ENCODE peak calls at places on chromosomes 13 and 19, in eight cellular contexts. Y is NCI-H1092 treated with DMSO at 0.1 percent for 48 hours; B is activated T-cell treated with anti-CD3 and anti-CD28 coated beads, Interleukin-2, amount 50 U/mL, for 72 hours; V is mesendoderm; I is dermis microvascular lymphatic vessel endothelial cell; W is sciatic nerve; K is GM13976; O is CD4-positive, alpha-beta memory T cell. Z is an unnamed sample.

GRCh38 chr19:42683917-42684513 is 56.3 kb downstream of the PSG3 start:
- DNase-seq in Y (no peak), B (peak; percentile 40), V (peak; percentile 21), I (peak; percentile 16), W (no peak), K (no peak), O (no peak), Z (no peak)

GRCh38 chr13:101289764-101290163 is 126.5 kb downstream of the NALCN start:
- DNase-seq in Y (peak; percentile 85), B (no peak), V (peak; percentile 85), I (no peak), W (no peak), K (no peak), O (peak; percentile 8), Z (peak; percentile 7)

GRCh38 chr19:13366529-13367143 is 139.6 kb downstream of the CACNA1A start:
- DNase-seq in Y (no peak), B (no peak), V (peak; percentile 57), I (no peak), W (no peak), K (peak; percentile 36), O (no peak), Z (peak; percentile 45)

GRCh38 chr13:67299072-67299635 is 69.0 kb upstream of the PCDH9 start:
- DNase-seq in Y (no peak), B (no peak), V (no peak), I (no peak), W (no peak), K (no peak), O (no peak), Z (no peak)

GRCh38 chr13:113791761-113792160 is 32.7 kb downstream of the TMEM255B start:
- DNase-seq in Y (no peak), B (no peak), V (no peak), I (no peak), W (peak; percentile 43), K (no peak), O (no peak), Z (no peak)

GRCh38 chr13:101624210-101624922 is 171.9 kb downstream of the ITGBL1 start:
- DNase-seq in Y (peak; percentile 84), B (no peak), V (peak; percentile 21), I (peak; percentile 49), W (no peak), K (no peak), O (no peak), Z (no peak)

GRCh38 chr13:44404261-44405139 is 30.9 kb downstream of the SERP2 start:
- DNase-seq in Y (peak; percentile 54), B (no peak), V (peak; percentile 71), I (no peak), W (no peak), K (no peak), O (no peak), Z (no peak)

GRCh38 chr19:2847507-2847906 is 6.2 kb downstream of the ZNF555 start:
- DNase-seq in Y (no peak), B (no peak), V (no peak), I (no peak), W (no peak), K (no peak), O (no peak), Z (no peak)

GRCh38 chr19:38221919-38222828 is 1.8 kb downstream of the DPF1 start:
- DNase-seq in Y (no peak), B (no peak), V (no peak), I (no peak), W (no peak), K (no peak), O (no peak), Z (no peak)

GRCh38 chr13:24511019-24511823 is 1.4 kb downstream of the PARP4 start:
- DNase-seq in Y (no peak), B (peak; percentile 65), V (peak; percentile 83), I (no peak), W (no peak), K (peak; percentile 70), O (peak; percentile 47), Z (peak; percentile 12)

GRCh38 chr19:41978470-41978869 is 15.6 kb downstream of the ATP1A3 start:
- DNase-seq in Y (no peak), B (no peak), V (no peak), I (no peak), W (no peak), K (no peak), O (no peak), Z (no peak)

GRCh38 chr19:13600802-13601201 is 94.5 kb upstream of the CACNA1A start:
- DNase-seq in Y (no peak), B (no peak), V (no peak), I (no peak), W (no peak), K (no peak), O (no peak), Z (no peak)

GRCh38 chr13:30026093-30026492 is 175.7 kb upstream of the UBL3 start:
- DNase-seq in Y (no peak), B (no peak), V (no peak), I (no peak), W (no peak), K (no peak), O (no peak), Z (no peak)

GRCh38 chr19:30450945-30451344 is 78.8 kb downstream of the ZNF536 start:
- DNase-seq in Y (no peak), B (no peak), V (no peak), I (no peak), W (no peak), K (no peak), O (no peak), Z (no peak)